ENCODE peak calls at places on chromosomes 11 and 22, in eight cellular contexts. One of them, this sample, is unnamed. For H3K4me1 and H3K9me3, the result is how much of the 10 kb centered on the place peaks cover.

GRCh38 chr11:37390566-37390965 is 792.5 kb upstream of the RAG2 start:
- DNase-seq in sigmoid colon: no peak
- DNase-seq in transverse colon: no peak
- DNase-seq in osteoblast: no peak
- DNase-seq in A549: no peak
- DNase-seq in BE2C: no peak
- DNase-seq in cardiac muscle cell: no peak
- DNase-seq in endodermal cell: no peak
- DNase-seq in this sample: no peak

GRCh38 chr22:44686873-44687600 is 15.0 kb upstream of the PRR5 start:
- DNase-seq in osteoblast: peak
- DNase-seq in endodermal cell: no peak
- DNase-seq in sigmoid colon: no peak
- DNase-seq in A549: no peak
- DNase-seq in cardiac muscle cell: peak
- DNase-seq in BE2C: no peak
- DNase-seq in transverse colon: no peak
- DNase-seq in this sample: peak

GRCh38 chr11:86811637-86812321 is 11.4 kb downstream of the PRSS23 start:
- DNase-seq in A549: peak
- DNase-seq in transverse colon: no peak
- DNase-seq in osteoblast: no peak
- DNase-seq in BE2C: no peak
- DNase-seq in endodermal cell: peak
- DNase-seq in cardiac muscle cell: peak
- DNase-seq in sigmoid colon: no peak
- DNase-seq in this sample: peak

GRCh38 chr11:16410479-16410878 is 54.1 kb upstream of the SOX6 start:
- DNase-seq in A549: no peak
- DNase-seq in transverse colon: no peak
- DNase-seq in osteoblast: no peak
- DNase-seq in endodermal cell: no peak
- DNase-seq in cardiac muscle cell: no peak
- DNase-seq in sigmoid colon: no peak
- DNase-seq in BE2C: no peak
- DNase-seq in this sample: no peak

GRCh38 chr11:560305-561147 is at the start of the genes LMNTD2 and RASSF7:
- DNase-seq in endodermal cell: peak
- DNase-seq in sigmoid colon: peak
- DNase-seq in BE2C: peak
- DNase-seq in osteoblast: peak
- DNase-seq in transverse colon: peak
- DNase-seq in cardiac muscle cell: peak
- DNase-seq in A549: peak
- DNase-seq in this sample: peak

GRCh38 chr11:121257289-121257688 is 35.3 kb upstream of the SC5D start:
- DNase-seq in sigmoid colon: no peak
- DNase-seq in osteoblast: no peak
- DNase-seq in cardiac muscle cell: no peak
- DNase-seq in transverse colon: no peak
- DNase-seq in A549: no peak
- DNase-seq in BE2C: no peak
- DNase-seq in endodermal cell: no peak
- DNase-seq in this sample: no peak

GRCh38 chr11:1540074-1540473 is 32.0 kb downstream of the DUSP8 start:
- DNase-seq in sigmoid colon: no peak
- DNase-seq in transverse colon: no peak
- DNase-seq in endodermal cell: no peak
- DNase-seq in osteoblast: no peak
- DNase-seq in BE2C: no peak
- DNase-seq in cardiac muscle cell: no peak
- DNase-seq in A549: no peak
- DNase-seq in this sample: no peak

GRCh38 chr11:128354476-128354875 is 232.9 kb downstream of the ETS1 start:
- DNase-seq in cardiac muscle cell: peak
- DNase-seq in A549: no peak
- DNase-seq in osteoblast: no peak
- DNase-seq in sigmoid colon: no peak
- DNase-seq in endodermal cell: no peak
- DNase-seq in BE2C: no peak
- DNase-seq in transverse colon: no peak
- DNase-seq in this sample: no peak

GRCh38 chr22:17191163-17191562 is 28.1 kb downstream of the ADA2 start:
- DNase-seq in BE2C: no peak
- DNase-seq in transverse colon: no peak
- DNase-seq in osteoblast: peak
- DNase-seq in endodermal cell: no peak
- DNase-seq in sigmoid colon: no peak
- DNase-seq in A549: no peak
- DNase-seq in cardiac muscle cell: peak
- DNase-seq in this sample: no peak

GRCh38 chr22:44085743-44086741 is 61.9 kb downstream of the PARVB start:
- DNase-seq in BE2C: peak
- DNase-seq in transverse colon: peak
- DNase-seq in cardiac muscle cell: peak
- DNase-seq in A549: peak
- DNase-seq in endodermal cell: peak
- DNase-seq in osteoblast: peak
- DNase-seq in sigmoid colon: peak
- DNase-seq in this sample: no peak

GRCh38 chr11:69062169-69062855 is 13.6 kb downstream of the TPCN2 start:
- DNase-seq in transverse colon: no peak
- DNase-seq in BE2C: no peak
- DNase-seq in osteoblast: peak
- DNase-seq in cardiac muscle cell: no peak
- DNase-seq in endodermal cell: no peak
- DNase-seq in sigmoid colon: no peak
- DNase-seq in A549: no peak
- DNase-seq in this sample: no peak
- H3K4me1 ChIP-seq in transverse colon: under half
- H3K4me1 ChIP-seq in BE2C: under half
- H3K4me1 ChIP-seq in osteoblast: under half
- H3K4me1 ChIP-seq in cardiac muscle cell: under half
- H3K4me1 ChIP-seq in endodermal cell: under half
- H3K4me1 ChIP-seq in sigmoid colon: half or more
- H3K4me1 ChIP-seq in A549: under half
- H3K4me1 ChIP-seq in this sample: under half

GRCh38 chr22:46797355-46797754 is 34.9 kb downstream of the TBC1D22A start:
- DNase-seq in transverse colon: no peak
- DNase-seq in BE2C: peak
- DNase-seq in cardiac muscle cell: peak
- DNase-seq in endodermal cell: peak
- DNase-seq in A549: no peak
- DNase-seq in sigmoid colon: peak
- DNase-seq in osteoblast: peak
- DNase-seq in this sample: peak
- TF ChIP-seq CTCF in transverse colon: no peak
- TF ChIP-seq CTCF in BE2C: peak
- TF ChIP-seq CTCF in cardiac muscle cell: peak
- TF ChIP-seq CTCF in endodermal cell: peak
- TF ChIP-seq CTCF in A549: peak
- TF ChIP-seq CTCF in sigmoid colon: no peak
- TF ChIP-seq CTCF in osteoblast: peak
- TF ChIP-seq CTCF in this sample: peak

GRCh38 chr11:117905524-117905923 is 23.7 kb downstream of the TMPRSS13 start:
- DNase-seq in BE2C: no peak
- DNase-seq in sigmoid colon: peak
- DNase-seq in osteoblast: no peak
- DNase-seq in transverse colon: no peak
- DNase-seq in endodermal cell: peak
- DNase-seq in A549: no peak
- DNase-seq in cardiac muscle cell: no peak
- DNase-seq in this sample: peak

GRCh38 chr11:117901601-117902000 is 25.1 kb upstream of the FXYD6 start:
- DNase-seq in cardiac muscle cell: no peak
- DNase-seq in BE2C: no peak
- DNase-seq in transverse colon: no peak
- DNase-seq in A549: no peak
- DNase-seq in endodermal cell: peak
- DNase-seq in osteoblast: no peak
- DNase-seq in sigmoid colon: peak
- DNase-seq in this sample: no peak

GRCh38 chr11:117902001-117902855 is 25.8 kb upstream of the FXYD6 start:
- DNase-seq in sigmoid colon: peak
- DNase-seq in transverse colon: no peak
- DNase-seq in BE2C: no peak
- DNase-seq in cardiac muscle cell: no peak
- DNase-seq in endodermal cell: peak
- DNase-seq in osteoblast: no peak
- DNase-seq in A549: no peak
- DNase-seq in this sample: peak

GRCh38 chr11:117900720-117901440 is 24.4 kb upstream of the FXYD6 start:
- DNase-seq in transverse colon: no peak
- DNase-seq in endodermal cell: peak
- DNase-seq in osteoblast: no peak
- DNase-seq in sigmoid colon: peak
- DNase-seq in A549: no peak
- DNase-seq in BE2C: no peak
- DNase-seq in cardiac muscle cell: no peak
- DNase-seq in this sample: no peak

GRCh38 chr11:117903505-117904382 is 25.5 kb downstream of the TMPRSS13 start:
- DNase-seq in osteoblast: peak
- DNase-seq in transverse colon: no peak
- DNase-seq in A549: no peak
- DNase-seq in BE2C: no peak
- DNase-seq in endodermal cell: peak
- DNase-seq in sigmoid colon: peak
- DNase-seq in cardiac muscle cell: no peak
- DNase-seq in this sample: peak
- H3K9me3 ChIP-seq in osteoblast: under half
- H3K9me3 ChIP-seq in transverse colon: under half
- H3K9me3 ChIP-seq in A549: under half
- H3K9me3 ChIP-seq in BE2C: under half
- H3K9me3 ChIP-seq in endodermal cell: under half
- H3K9me3 ChIP-seq in sigmoid colon: under half
- H3K9me3 ChIP-seq in cardiac muscle cell: under half
- H3K9me3 ChIP-seq in this sample: under half

GRCh38 chr22:36430863-36431262 is 43.1 kb upstream of the MYH9 start:
- DNase-seq in cardiac muscle cell: no peak
- DNase-seq in A549: no peak
- DNase-seq in sigmoid colon: no peak
- DNase-seq in osteoblast: peak
- DNase-seq in transverse colon: no peak
- DNase-seq in endodermal cell: no peak
- DNase-seq in BE2C: no peak
- DNase-seq in this sample: no peak

GRCh38 chr22:36432592-36433317 is 45.0 kb upstream of the MYH9 start:
- DNase-seq in A549: no peak
- DNase-seq in sigmoid colon: no peak
- DNase-seq in cardiac muscle cell: peak
- DNase-seq in endodermal cell: peak
- DNase-seq in transverse colon: no peak
- DNase-seq in osteoblast: peak
- DNase-seq in BE2C: no peak
- DNase-seq in this sample: no peak

GRCh38 chr22:36435516-36436415 is 45.7 kb downstream of the TXN2 start:
- DNase-seq in A549: no peak
- DNase-seq in endodermal cell: peak
- DNase-seq in sigmoid colon: no peak
- DNase-seq in BE2C: no peak
- DNase-seq in cardiac muscle cell: no peak
- DNase-seq in osteoblast: peak
- DNase-seq in transverse colon: peak
- DNase-seq in this sample: peak

GRCh38 chr22:36433318-36434231 is 45.8 kb upstream of the MYH9 start:
- DNase-seq in A549: no peak
- DNase-seq in endodermal cell: peak
- DNase-seq in cardiac muscle cell: no peak
- DNase-seq in transverse colon: peak
- DNase-seq in BE2C: peak
- DNase-seq in osteoblast: peak
- DNase-seq in sigmoid colon: no peak
- DNase-seq in this sample: no peak

DNA sequence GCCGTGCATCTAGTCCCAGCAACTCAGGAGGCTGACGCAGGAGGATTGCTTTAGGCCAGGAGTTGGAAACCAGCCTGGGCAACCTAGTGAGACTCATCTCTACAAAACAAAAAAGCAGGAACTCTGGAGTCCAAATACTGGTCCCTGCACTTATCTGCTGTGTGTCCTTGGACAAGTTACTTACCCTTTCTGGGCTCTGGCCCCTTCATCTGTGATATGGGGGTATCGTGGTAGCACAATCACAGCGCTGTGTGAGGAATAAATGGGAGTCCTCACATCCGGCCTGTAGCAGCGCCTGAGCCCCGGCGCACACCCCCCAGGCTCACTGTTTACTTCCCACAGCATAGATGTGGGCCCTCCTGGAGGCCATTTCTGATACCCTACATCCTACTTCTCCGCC is 44.2 kb upstream of the MYH9 start:
- DNase-seq in osteoblast: no peak
- DNase-seq in BE2C: no peak
- DNase-seq in transverse colon: no peak
- DNase-seq in sigmoid colon: no peak
- DNase-seq in endodermal cell: no peak
- DNase-seq in cardiac muscle cell: no peak
- DNase-seq in A549: no peak
- DNase-seq in this sample: no peak
- H3K4me1 ChIP-seq in osteoblast: under half
- H3K4me1 ChIP-seq in BE2C: under half
- H3K4me1 ChIP-seq in transverse colon: under half
- H3K4me1 ChIP-seq in sigmoid colon: under half
- H3K4me1 ChIP-seq in endodermal cell: under half
- H3K4me1 ChIP-seq in cardiac muscle cell: under half
- H3K4me1 ChIP-seq in A549: half or more
- H3K4me1 ChIP-seq in this sample: half or more

GRCh38 chr11:68950268-68950667 is 30.5 kb downstream of the MRGPRD start:
- DNase-seq in A549: peak
- DNase-seq in cardiac muscle cell: peak
- DNase-seq in osteoblast: peak
- DNase-seq in sigmoid colon: no peak
- DNase-seq in transverse colon: no peak
- DNase-seq in endodermal cell: peak
- DNase-seq in BE2C: no peak
- DNase-seq in this sample: peak
- TF ChIP-seq CTCF in A549: peak
- TF ChIP-seq CTCF in cardiac muscle cell: peak
- TF ChIP-seq CTCF in osteoblast: peak
- TF ChIP-seq CTCF in sigmoid colon: peak
- TF ChIP-seq CTCF in transverse colon: no peak
- TF ChIP-seq CTCF in endodermal cell: peak
- TF ChIP-seq CTCF in BE2C: peak
- TF ChIP-seq CTCF in this sample: peak